ENCODE peak calls at places on chromosomes 11 and 22, in ten cellular contexts. P, E, D, Q, G, Y, I, S, U and R are unnamed samples.

GRCh38 chr22:44718418-44718817 is 16.4 kb downstream of the PRR5 start:
- DNase-seq in Q (no peak), D (no peak), S (no peak), G (no peak), Y (no peak), U (no peak), P (no peak), I (no peak), E (no peak), R (no peak)

GRCh38 chr11:626475-627272 is at the start of gene SCT:
- DNase-seq in I (no peak), S (no peak), E (no peak), U (peak; percentile 6), Q (no peak), D (no peak), Y (peak; percentile 67), P (no peak), G (no peak), R (no peak)

GRCh38 chr22:29740216-29740615 is 20.4 kb downstream of the CABP7 start:
- DNase-seq in D (no peak), P (no peak), U (no peak), I (no peak), S (no peak), E (no peak), Q (no peak), Y (no peak), G (no peak), R (no peak)

GRCh38 chr11:19537803-19538453 is 174.7 kb upstream of the NAV2 start:
- DNase-seq in P (no peak), Q (no peak), U (no peak), G (no peak), S (no peak), E (no peak), Y (no peak), D (no peak), I (no peak), R (peak; percentile 10)

GRCh38 chr11:121336279-121336947 is 43.8 kb downstream of the SC5D start:
- DNase-seq in U (no peak), P (no peak), Y (no peak), Q (no peak), G (no peak), I (no peak), D (no peak), E (no peak), S (no peak), R (no peak)

GRCh38 chr22:27880778-27881394 is 38.2 kb downstream of the PITPNB start:
- DNase-seq in D (no peak), I (peak; percentile 78), Q (peak; percentile 54), S (no peak), P (peak; percentile 34), Y (peak; percentile 35), U (peak; percentile 32), G (peak; percentile 47), E (no peak), R (peak; percentile 66)

GRCh38 chr22:38104084-38104483 is 6.4 kb downstream of the BAIAP2L2 start:
- DNase-seq in Q (peak; percentile 76), G (peak; percentile 8), I (no peak), D (no peak), Y (peak; percentile 67), S (no peak), U (no peak), E (no peak), P (no peak), R (peak; percentile 13)

GRCh38 chr22:44805663-44806062 is 53.3 kb downstream of the ARHGAP8 start:
- DNase-seq in Q (no peak), G (no peak), E (no peak), D (no peak), I (no peak), U (peak; percentile 52), Y (no peak), P (no peak), S (no peak), R (no peak)

GRCh38 chr11:116563028-116563712 is 209.6 kb downstream of the BUD13 start:
- DNase-seq in D (no peak), E (no peak), Q (no peak), Y (no peak), S (no peak), P (no peak), I (no peak), G (no peak), U (no peak), R (peak; percentile 5)

GRCh38 chr11:75850787-75851186 is 35.8 kb downstream of the UVRAG start:
- DNase-seq in D (no peak), S (no peak), P (no peak), U (no peak), G (no peak), I (no peak), E (no peak), Q (no peak), Y (no peak), R (no peak)

GRCh38 chr22:24697671-24698082 is 76.8 kb downstream of the PIWIL3 start:
- DNase-seq in Y (no peak), G (no peak), U (no peak), P (no peak), D (no peak), Q (no peak), I (no peak), E (peak; percentile 83), S (no peak), R (peak; percentile 18)

GRCh38 chr11:44434191-44434590 is 124.3 kb upstream of the ALX4 start:
- DNase-seq in S (no peak), U (no peak), P (no peak), I (no peak), E (no peak), Y (no peak), Q (no peak), D (no peak), G (no peak), R (no peak)

GRCh38 chr22:48945621-48946458 is 881.8 kb downstream of the BRD1 start:
- DNase-seq in Q (no peak), I (no peak), Y (no peak), U (no peak), G (no peak), S (no peak), P (peak; percentile 7), D (no peak), E (no peak), R (no peak)

GRCh38 chr11:120172921-120173705 is 35.2 kb upstream of the TRIM29 start:
- DNase-seq in U (no peak), G (no peak), P (no peak), I (no peak), Q (peak; percentile 4), D (no peak), E (no peak), Y (no peak), S (no peak), R (no peak)

GRCh38 chr11:63768232-63769043 is at the start of gene ZFTA:
- DNase-seq in U (peak; percentile 76), Y (peak; percentile 83), E (peak; percentile 66), D (peak; percentile 42), Q (peak; percentile 84), G (no peak), I (peak; percentile 73), P (peak; percentile 89), S (peak; percentile 24), R (no peak)

GRCh38 chr22:23294221-23294620 is 113.9 kb downstream of the BCR start:
- DNase-seq in U (no peak), I (no peak), G (no peak), S (no peak), D (no peak), P (no peak), E (no peak), Q (no peak), Y (no peak), R (no peak)

GRCh38 chr22:43466710-43467109 is 54.9 kb downstream of the MPPED1 start:
- DNase-seq in E (no peak), Q (no peak), I (no peak), D (no peak), G (no peak), U (no peak), Y (no peak), P (no peak), S (no peak), R (no peak)

GRCh38 chr22:38203090-38203810 is 1.5 kb downstream of the MAFF start:
- DNase-seq in S (no peak), P (peak; percentile 46), D (no peak), I (no peak), Q (no peak), U (peak; percentile 29), G (no peak), Y (peak; percentile 73), E (peak; percentile 87), R (peak; percentile 51)

GRCh38 chr22:45997077-45997774 is 20.3 kb upstream of the WNT7B start:
- DNase-seq in G (no peak), Y (peak; percentile 81), S (peak; percentile 70), E (peak; percentile 85), I (peak; percentile 89), Q (no peak), P (no peak), D (no peak), U (peak; percentile 52), R (peak; percentile 37)

GRCh38 chr11:15233386-15233785 is 118.7 kb downstream of the INSC start:
- DNase-seq in Q (no peak), S (no peak), G (no peak), I (no peak), P (no peak), U (no peak), Y (no peak), E (no peak), D (no peak), R (no peak)